ENCODE peak calls at places on chromosomes 16 and 17, in seven cellular contexts. E, R, G, K, S, X and N are unnamed samples.

GRCh38 chr17:58304735-58305486 is 23.7 kb downstream of the TSPOAP1 start:
- DNase-seq in E (no peak), R (no peak), G (no peak), K (no peak), S (no peak), X (no peak), N (peak; percentile 38)

GRCh38 chr17:49016775-49017463 is 19.7 kb downstream of the IGF2BP1 start:
- DNase-seq in E (peak; percentile 80), R (no peak), G (no peak), K (no peak), S (peak; percentile 29), X (no peak), N (peak; percentile 46)

GRCh38 chr16:6573577-6573976 is 759.1 kb upstream of the RBFOX1 start:
- DNase-seq in E (no peak), R (no peak), G (no peak), K (peak; percentile 75), S (peak; percentile 74), X (peak; percentile 49), N (peak; percentile 56)

GRCh38 chr17:80649672-80650338 is 105.2 kb downstream of the RPTOR start:
- DNase-seq in E (peak; percentile 92), R (no peak), G (peak; percentile 91), K (peak; percentile 90), S (peak; percentile 85), X (peak; percentile 17), N (peak; percentile 38)

GRCh38 chr16:58243528-58244004 is 45.7 kb upstream of the CSNK2A2 start:
- DNase-seq in E (no peak), R (no peak), G (no peak), K (peak; percentile 93), S (peak; percentile 60), X (no peak), N (no peak)

GRCh38 chr17:82149401-82150099 is 51.5 kb upstream of the FASN start:
- DNase-seq in E (no peak), R (no peak), G (peak; percentile 4), K (no peak), S (no peak), X (no peak), N (no peak)

GRCh38 chr16:1645914-1646525 is 32.1 kb upstream of the JPT2 start:
- DNase-seq in E (peak; percentile 47), R (peak; percentile 11), G (peak; percentile 73), K (peak; percentile 46), S (no peak), X (no peak), N (no peak)

GRCh38 chr17:39209317-39210092 is 9.4 kb downstream of the RPL19 start:
- DNase-seq in E (peak; percentile 69), R (peak; percentile 20), G (peak; percentile 78), K (peak; percentile 24), S (peak; percentile 71), X (no peak), N (no peak)

GRCh38 chr17:38735161-38735997 is 5.2 kb downstream of the CISD3 start:
- DNase-seq in E (no peak), R (no peak), G (peak; percentile 45), K (peak; percentile 44), S (peak; percentile 82), X (no peak), N (peak; percentile 93)

GRCh38 chr17:39235555-39236221 is 9.9 kb upstream of the STAC2 start:
- DNase-seq in E (peak; percentile 57), R (peak; percentile 11), G (peak; percentile 62), K (peak; percentile 95), S (peak; percentile 94), X (peak; percentile 68), N (peak; percentile 84)

GRCh38 chr17:37358098-37358829 is 17.5 kb upstream of the C17orf78 start:
- DNase-seq in E (peak; percentile 44), R (no peak), G (peak; percentile 84), K (peak; percentile 96), S (peak; percentile 93), X (peak; percentile 90), N (peak; percentile 85)

GRCh38 chr17:74297941-74298340 is 23.9 kb downstream of the DNAI2 start:
- DNase-seq in E (no peak), R (no peak), G (no peak), K (no peak), S (no peak), X (no peak), N (no peak)

GRCh38 chr17:74728033-74728701 is 8.9 kb upstream of the RAB37 start:
- DNase-seq in E (no peak), R (no peak), G (no peak), K (no peak), S (no peak), X (no peak), N (no peak)

GRCh38 chr17:83199500-83200201 is 120.2 kb downstream of the METRNL start:
- DNase-seq in E (peak; percentile 49), R (peak; percentile 26), G (no peak), K (no peak), S (no peak), X (no peak), N (no peak)

GRCh38 chr16:86508028-86508946 is 2.0 kb upstream of the FOXF1 start:
- DNase-seq in E (no peak), R (no peak), G (peak; percentile 67), K (peak; percentile 68), S (peak; percentile 66), X (peak; percentile 23), N (no peak)

GRCh38 chr17:57420674-57421392 is 164.5 kb downstream of the MSI2 start:
- DNase-seq in E (no peak), R (no peak), G (no peak), K (no peak), S (no peak), X (no peak), N (no peak)

GRCh38 chr17:60160829-60161501 is 11.2 kb downstream of the CA4 start:
- DNase-seq in E (no peak), R (no peak), G (no peak), K (no peak), S (peak; percentile 77), X (no peak), N (no peak)

GRCh38 chr16:49489686-49490320 is 116.2 kb downstream of the C16orf78 start:
- DNase-seq in E (no peak), R (no peak), G (no peak), K (no peak), S (no peak), X (no peak), N (no peak)

GRCh38 chr16:84610385-84610784 is 7.5 kb downstream of the COTL1 start:
- DNase-seq in E (no peak), R (no peak), G (no peak), K (no peak), S (no peak), X (no peak), N (no peak)

GRCh38 chr17:29862951-29863350 is 67.1 kb downstream of the SSH2 start:
- DNase-seq in E (no peak), R (no peak), G (no peak), K (no peak), S (no peak), X (no peak), N (no peak)

GRCh38 chr16:88899901-88900648 is 33.6 kb upstream of the PABPN1L start:
- DNase-seq in E (no peak), R (no peak), G (no peak), K (no peak), S (no peak), X (no peak), N (no peak)

GRCh38 chr16:88903267-88903666 is 36.8 kb upstream of the PABPN1L start:
- DNase-seq in E (no peak), R (no peak), G (no peak), K (no peak), S (no peak), X (no peak), N (no peak)

GRCh38 chr16:88900653-88901052 is 34.2 kb upstream of the PABPN1L start:
- DNase-seq in E (no peak), R (no peak), G (no peak), K (no peak), S (no peak), X (no peak), N (no peak)

GRCh38 chr16:88902744-88903143 is 36.3 kb upstream of the PABPN1L start:
- DNase-seq in E (no peak), R (no peak), G (no peak), K (no peak), S (no peak), X (no peak), N (no peak)

DNA sequence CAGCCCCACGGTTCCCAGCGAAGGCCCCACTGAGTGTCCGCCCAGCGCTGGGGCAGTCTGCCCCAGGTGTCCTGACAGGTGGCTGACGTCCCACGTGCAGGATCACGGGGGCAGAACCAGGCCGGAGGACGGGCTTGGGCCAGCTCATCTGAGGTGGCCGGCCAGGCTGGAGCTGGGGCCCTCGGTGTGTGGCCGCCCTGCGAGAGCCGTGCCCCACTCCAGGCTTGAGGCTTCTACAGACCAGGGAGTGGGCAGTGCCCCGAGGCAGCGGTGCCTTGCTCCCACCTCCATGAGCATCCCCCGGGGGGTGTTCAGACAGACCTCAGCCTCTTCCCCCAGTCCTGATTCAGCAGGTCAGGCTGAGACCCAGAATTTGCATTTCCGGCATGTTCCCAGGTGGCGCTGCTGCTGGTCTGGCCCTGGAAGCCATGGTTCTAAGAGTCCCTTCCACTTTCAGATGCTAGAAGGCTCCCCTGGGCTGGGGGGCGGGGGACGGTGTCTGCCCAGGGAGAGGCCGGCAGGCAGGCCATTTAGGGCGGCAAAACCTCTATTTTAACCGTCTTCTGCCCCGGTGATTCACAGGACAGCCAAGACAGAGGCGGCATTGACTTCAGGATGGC is 35.4 kb upstream of the PABPN1L start:
- DNase-seq in E (no peak), R (no peak), G (no peak), K (peak; percentile 34), S (peak; percentile 60), X (no peak), N (no peak)
- H3K27me3 ChIP-seq in E (peaks cover 23% of the 10 kb centered on the region), R (no peaks in the 10 kb centered on the region), G (peaks cover 9% of the 10 kb centered on the region), K (no peaks in the 10 kb centered on the region), S (no peaks in the 10 kb centered on the region), X (no peaks in the 10 kb centered on the region), N (no peaks in the 10 kb centered on the region)

DNA sequence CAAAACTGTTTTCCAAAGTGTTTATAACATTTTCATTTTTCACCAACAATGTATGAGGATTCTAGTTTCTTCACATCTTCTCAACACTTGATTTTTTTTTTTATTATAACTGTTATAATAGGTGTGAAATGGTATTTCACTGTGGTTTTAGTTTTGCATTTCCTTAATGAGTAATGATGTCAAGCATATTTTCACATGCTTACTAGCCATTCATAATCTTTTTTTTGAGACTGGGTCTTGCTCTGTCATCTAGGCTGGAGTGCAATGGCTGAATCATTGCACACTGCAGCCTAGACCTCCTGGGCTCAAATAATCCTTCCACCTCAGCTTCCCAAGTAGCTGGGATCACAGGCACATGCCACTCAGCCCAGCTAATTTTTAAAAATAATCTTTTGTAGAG is 65.1 kb downstream of the EFCAB13 start:
- DNase-seq in E (no peak), R (no peak), G (no peak), K (no peak), S (no peak), X (no peak), N (no peak)
- H3K18ac ChIP-seq in E (no peak overlapping the region), R (no peak overlapping the region), G (no peak overlapping the region), K (no peak overlapping the region), S (no peak overlapping the region), X (no peak overlapping the region), N (no peak overlapping the region)

GRCh38 chr17:45750779-45751440 is 33.2 kb upstream of the CRHR1 start:
- DNase-seq in E (no peak), R (no peak), G (no peak), K (no peak), S (no peak), X (no peak), N (no peak)
- H3K27me3 ChIP-seq in E (peaks cover 19% of the 10 kb centered on the region), R (no peaks in the 10 kb centered on the region), G (peaks cover 58% of the 10 kb centered on the region), K (no peaks in the 10 kb centered on the region), S (peaks cover 23% of the 10 kb centered on the region), X (no peaks in the 10 kb centered on the region), N (peaks cover 34% of the 10 kb centered on the region)

DNA sequence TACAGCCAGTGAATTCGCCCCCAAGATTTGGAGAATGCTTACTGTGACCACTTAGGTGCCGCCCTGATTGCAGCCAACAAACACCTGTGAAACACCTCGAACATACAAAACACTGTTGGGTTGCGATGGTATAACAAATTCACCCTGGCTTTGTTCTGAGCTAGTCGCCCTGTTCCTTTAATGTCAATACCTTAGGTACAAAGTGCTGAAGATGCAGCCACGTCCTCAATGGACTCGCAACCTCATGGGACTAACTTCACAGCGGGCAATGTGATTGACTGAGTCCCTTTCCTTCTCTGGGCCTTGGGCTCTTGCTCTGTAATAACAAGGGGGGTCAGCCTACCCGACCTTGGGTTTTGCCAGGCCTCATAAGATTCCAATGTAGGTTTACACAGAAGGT is 28.9 kb upstream of the GOSR2 start:
- DNase-seq in E (no peak), R (no peak), G (no peak), K (no peak), S (no peak), X (no peak), N (no peak)
- H3K18ac ChIP-seq in E (no peak overlapping the region), R (no peak overlapping the region), G (no peak overlapping the region), K (no peak overlapping the region), S (no peak overlapping the region), X (no peak overlapping the region), N (no peak overlapping the region)